ENCODE peak calls at places on chromosome 1, in five cellular contexts. P, Z, T, E and A are unnamed samples.

GRCh38 chr1:227788279-227789041 is 27.0 kb upstream of the PRSS38 start:
- DNase-seq in P (peak), E (no peak), T (peak), Z (peak), A (no peak)

GRCh38 chr1:236141447-236142357 is 637 bp upstream of the GPR137B start:
- DNase-seq in Z (peak), P (no peak), T (peak), E (no peak), A (no peak)

GRCh38 chr1:32201011-32201855 is 838 bp downstream of the CCDC28B start:
- DNase-seq in E (no peak), P (peak), Z (peak), T (peak), A (no peak)

GRCh38 chr1:9331016-9331415 is 38.3 kb downstream of the SPSB1 start:
- DNase-seq in P (no peak), Z (no peak), E (no peak), T (no peak), A (no peak)

GRCh38 chr1:168836469-168836868 is 107.5 kb upstream of the DPT start:
- DNase-seq in E (no peak), Z (no peak), T (no peak), P (no peak), A (no peak)

GRCh38 chr1:60169206-60169605 is 95.6 kb upstream of the C1orf87 start:
- DNase-seq in P (no peak), Z (no peak), T (no peak), E (no peak), A (no peak)

GRCh38 chr1:77371396-77371795 is 89.6 kb downstream of the AK5 start:
- DNase-seq in T (no peak), E (no peak), Z (no peak), P (no peak), A (no peak)

GRCh38 chr1:180588121-180588520 is 29.4 kb downstream of the OVAAL start:
- DNase-seq in E (no peak), P (no peak), Z (no peak), T (no peak), A (no peak)

GRCh38 chr1:202291961-202292712 is 49.6 kb downstream of the UBE2T start:
- DNase-seq in T (peak), P (no peak), E (peak), Z (no peak), A (peak)

GRCh38 chr1:248714248-248714647 is 11.7 kb upstream of the OR14I1 start:
- DNase-seq in Z (no peak), P (no peak), E (no peak), T (no peak), A (no peak)

GRCh38 chr1:47708658-47709301 is 270.9 kb downstream of the FOXD2 start:
- DNase-seq in T (no peak), E (no peak), P (peak), Z (no peak), A (no peak)

GRCh38 chr1:79422726-79423125 is 416.2 kb upstream of the ADGRL4 start:
- DNase-seq in E (no peak), P (no peak), Z (no peak), T (no peak), A (no peak)

GRCh38 chr1:64894438-64895196 is 71.7 kb downstream of the JAK1 start:
- DNase-seq in T (no peak), E (no peak), Z (no peak), P (no peak), A (no peak)

GRCh38 chr1:232250838-232251237 is 379.1 kb downstream of the SIPA1L2 start:
- DNase-seq in P (no peak), E (no peak), T (no peak), Z (no peak), A (no peak)

GRCh38 chr1:117093870-117094621 is 27.5 kb downstream of the TRIM45 start:
- DNase-seq in T (no peak), E (no peak), P (no peak), Z (peak), A (no peak)

GRCh38 chr1:57655161-57655560 is 231.3 kb upstream of the DAB1 start:
- DNase-seq in P (no peak), E (no peak), Z (no peak), T (no peak), A (no peak)

GRCh38 chr1:51871351-51871975 is 7.1 kb downstream of the NRDC start:
- DNase-seq in P (no peak), E (no peak), Z (no peak), T (no peak), A (no peak)

GRCh38 chr1:200883118-200883517 is 10.3 kb downstream of the GPR25 start:
- DNase-seq in Z (no peak), E (no peak), T (no peak), P (no peak), A (no peak)

GRCh38 chr1:198443374-198444233 is 96.9 kb downstream of the ATP6V1G3 start:
- DNase-seq in P (no peak), Z (no peak), T (no peak), E (peak), A (peak)

GRCh38 chr1:19079983-19080472 is 123.6 kb upstream of the IFFO2 start:
- DNase-seq in Z (no peak), E (no peak), P (no peak), T (no peak), A (no peak)

GRCh38 chr1:86062458-86062857 is 94.1 kb downstream of the COL24A1 start:
- DNase-seq in Z (no peak), T (no peak), P (no peak), E (no peak), A (no peak)

GRCh38 chr1:37703061-37703460 is 10.7 kb downstream of the CDCA8 start:
- DNase-seq in P (no peak), T (no peak), E (no peak), Z (no peak), A (no peak)

GRCh38 chr1:192700834-192701271 is 64.9 kb downstream of the RGS13 start:
- DNase-seq in T (no peak), E (no peak), P (no peak), Z (no peak), A (peak)

GRCh38 chr1:182280521-182280920 is 111.1 kb downstream of the GLUL start:
- DNase-seq in T (no peak), P (no peak), Z (no peak), E (no peak), A (no peak)

GRCh38 chr1:87963566-87963965 is 634.9 kb downstream of the LMO4 start:
- DNase-seq in Z (no peak), P (no peak), T (no peak), E (no peak), A (no peak)

GRCh38 chr1:156898151-156898550 is 4.6 kb downstream of the PEAR1 start:
- DNase-seq in P (no peak), Z (peak), T (peak), E (no peak), A (peak)

GRCh38 chr1:66182551-66183178 is 351.3 kb upstream of the SGIP1 start:
- DNase-seq in E (no peak), P (no peak), Z (peak), T (no peak), A (peak)

GRCh38 chr1:164466001-164466421 is 93.0 kb upstream of the PBX1 start:
- DNase-seq in T (no peak), Z (no peak), P (no peak), E (no peak), A (no peak)

GRCh38 chr1:5514519-5515183 is 477.6 kb downstream of the NPHP4 start:
- DNase-seq in P (no peak), Z (peak), T (peak), E (peak), A (no peak)

GRCh38 chr1:31182352-31182751 is 57.3 kb downstream of the NKAIN1 start:
- DNase-seq in E (no peak), T (peak), Z (peak), P (peak), A (peak)
- TF ChIP-seq CTCF in E (no peak), T (peak), Z (no peak), P (no peak), A (peak)

DNA sequence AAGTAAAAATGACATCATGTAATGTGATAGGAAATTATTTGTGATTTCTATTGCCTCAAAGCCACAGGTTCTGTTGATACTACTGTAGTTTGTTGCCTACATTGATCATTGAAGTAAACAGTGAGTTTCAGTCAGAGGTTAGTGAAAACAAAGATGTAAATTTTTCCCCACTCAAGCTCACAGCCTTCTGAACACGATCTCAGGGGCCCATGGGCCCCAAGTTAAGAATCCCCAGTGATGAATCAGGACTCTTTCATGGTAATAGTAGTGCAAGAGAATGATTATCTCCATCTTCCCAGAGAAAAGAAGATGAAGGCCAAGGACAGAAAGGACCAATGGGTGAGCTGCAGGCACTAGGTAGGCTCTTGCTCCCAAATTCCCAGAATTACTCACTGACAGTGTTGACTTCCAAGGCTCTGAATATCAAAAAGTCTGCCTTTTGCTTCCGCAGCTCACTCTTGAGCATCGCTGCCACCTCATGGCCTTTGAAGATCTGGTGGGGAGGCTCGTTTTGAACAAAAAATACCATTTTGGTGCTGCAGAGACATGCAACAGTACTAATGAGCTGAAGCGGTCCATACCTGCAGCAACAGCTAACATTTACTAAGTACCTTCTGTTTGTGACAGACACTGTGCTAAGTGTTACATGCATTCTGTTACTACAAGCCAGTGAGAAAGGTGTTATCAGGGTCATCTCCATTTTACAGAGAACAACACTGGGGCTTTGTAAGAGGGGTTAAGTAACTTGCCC is 113.3 kb downstream of the KIAA0319L start:
- DNase-seq in T (no peak), E (no peak), Z (no peak), P (no peak), A (no peak)
- TF ChIP-seq CTCF in T (no peak), E (no peak), Z (no peak), P (no peak), A (peak)

DNA sequence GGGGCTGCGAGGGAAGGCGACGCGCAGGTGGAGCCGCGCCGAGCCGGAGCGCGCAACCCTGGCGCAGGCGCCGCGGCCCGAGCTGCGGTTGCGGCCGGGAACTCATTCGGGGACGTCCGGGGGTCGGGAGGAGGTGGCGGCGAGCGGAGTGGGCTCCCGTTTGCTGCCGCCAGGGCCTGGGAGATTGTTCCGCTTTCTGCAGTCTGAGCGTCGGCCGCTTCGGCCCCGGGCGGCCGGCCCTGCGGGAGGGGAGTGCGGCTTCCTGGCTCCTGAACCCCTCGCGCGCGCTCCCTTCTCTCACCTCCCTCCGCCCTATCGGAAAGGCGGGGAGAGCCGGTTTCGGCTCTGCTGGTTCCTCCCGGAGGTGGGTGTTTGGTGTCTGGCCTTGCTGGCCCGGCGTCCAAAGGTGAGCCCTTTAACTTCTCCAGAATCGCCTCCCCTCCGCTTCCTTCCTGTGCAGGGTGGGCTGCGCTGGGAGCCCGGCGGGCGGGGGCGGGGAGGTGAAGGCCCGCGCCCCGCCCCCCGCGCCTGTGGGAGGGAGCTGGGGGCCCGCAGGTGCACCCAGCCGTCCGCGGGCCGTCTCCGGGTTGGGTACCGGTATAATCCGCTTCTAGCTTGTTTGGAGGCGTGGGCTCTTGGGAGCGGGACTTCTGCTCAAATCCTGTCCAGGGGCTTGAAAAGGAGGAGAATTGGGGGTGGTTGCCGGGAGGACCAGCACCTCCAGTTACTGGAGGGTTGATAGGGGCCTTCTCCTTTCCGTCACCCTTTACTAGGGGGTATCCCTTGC is 683 bp downstream of the LRRC8D start:
- DNase-seq in E (no peak), T (peak), Z (peak), P (peak), A (no peak)
- TF ChIP-seq CTCF in E (no peak), T (peak), Z (no peak), P (no peak), A (no peak)

DNA sequence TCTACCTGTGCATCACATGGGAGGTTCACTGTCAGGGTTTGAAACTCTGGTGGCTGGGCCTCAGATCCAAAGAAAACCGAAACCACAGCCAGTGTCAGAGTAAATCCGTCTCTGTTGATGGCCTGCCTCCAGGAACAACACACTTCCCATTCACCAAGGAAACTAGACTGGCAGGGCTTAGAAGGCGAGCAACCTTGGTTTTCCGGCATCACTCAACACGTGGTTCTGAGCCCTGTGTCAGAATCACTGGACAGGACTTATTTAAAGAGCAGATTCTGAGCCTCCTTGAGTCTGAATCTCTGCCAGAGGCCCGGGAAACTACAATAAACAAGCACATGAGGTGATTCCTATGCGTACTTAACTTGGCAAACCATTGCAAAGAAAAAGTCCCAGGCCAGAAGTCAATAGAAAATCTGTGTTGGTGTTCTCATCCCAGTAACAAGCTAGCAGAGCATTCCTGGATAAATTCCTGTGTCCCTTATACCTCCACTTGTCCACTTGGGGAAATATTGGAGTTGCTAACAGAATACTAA is 70.0 kb downstream of the KCTD3 start:
- DNase-seq in T (peak), Z (no peak), P (no peak), E (no peak), A (peak)
- TF ChIP-seq CTCF in T (no peak), Z (no peak), P (no peak), E (no peak), A (no peak)

DNA sequence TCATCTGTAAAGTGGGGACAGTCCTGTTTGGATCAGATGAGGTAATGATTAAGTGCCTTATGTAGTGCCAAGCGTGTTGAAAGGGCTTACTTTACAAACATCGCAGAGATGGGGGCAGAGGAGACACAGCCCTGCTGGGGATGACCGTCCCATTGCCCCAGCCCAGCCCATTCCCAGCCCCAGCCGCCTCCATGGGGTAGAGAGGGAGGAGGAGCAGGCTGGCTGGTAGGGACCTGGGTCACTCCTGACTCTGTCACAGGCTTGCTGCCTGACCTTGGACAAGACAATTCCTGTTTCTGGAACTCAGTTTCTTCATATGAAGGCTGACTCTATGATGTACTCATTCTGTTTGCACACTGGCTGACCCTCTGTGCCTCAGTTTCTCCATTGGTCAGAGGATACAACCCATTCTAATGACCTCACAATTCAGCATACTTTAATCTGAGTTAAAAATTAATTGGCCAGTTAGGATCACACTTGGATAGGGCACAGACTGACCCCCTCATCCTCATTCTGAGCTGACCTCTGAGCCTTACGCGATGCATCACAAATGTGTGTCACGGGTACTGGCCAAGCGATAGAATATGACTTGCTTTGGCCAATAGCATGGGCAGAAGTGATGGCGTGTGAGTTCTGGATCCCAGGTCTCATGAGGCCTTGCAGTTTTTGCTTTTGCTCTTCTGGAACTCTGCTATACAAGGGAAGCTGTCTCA is 91.1 kb downstream of the PTPRU start:
- DNase-seq in E (no peak), Z (no peak), P (no peak), T (no peak), A (no peak)
- TF ChIP-seq CTCF in E (no peak), Z (no peak), P (no peak), T (no peak), A (no peak)

GRCh38 chr1:67489643-67490042 is 59.4 kb upstream of the SERBP1 start:
- DNase-seq in T (no peak), Z (no peak), P (no peak), E (no peak), A (no peak)
- TF ChIP-seq CTCF in T (peak), Z (peak), P (no peak), E (peak), A (peak)

GRCh38 chr1:25647863-25648262 is 31.3 kb downstream of the MAN1C1 start:
- DNase-seq in E (no peak), P (no peak), Z (peak), T (no peak), A (no peak)
- TF ChIP-seq CTCF in E (no peak), P (no peak), Z (no peak), T (no peak), A (no peak)